ENCODE peak calls at places on chromosomes 16 and 17, in eight cellular contexts. One of them, this sample, is unnamed.

GRCh38 chr17:8522577-8522976 is 86.9 kb downstream of the NDEL1 start:
- DNase-seq in PC-9: no peak
- DNase-seq in GM18507: no peak
- DNase-seq in SHP77: no peak
- DNase-seq in ascending aorta: no peak
- DNase-seq in GM12865: no peak
- DNase-seq in cardiac muscle cell: no peak
- DNase-seq in amniotic epithelial cell: no peak
- DNase-seq in this sample: no peak

GRCh38 chr16:9800180-9800738 is 382.0 kb downstream of the GRIN2A start:
- DNase-seq in PC-9: no peak
- DNase-seq in GM18507: no peak
- DNase-seq in SHP77: no peak
- DNase-seq in ascending aorta: no peak
- DNase-seq in GM12865: no peak
- DNase-seq in cardiac muscle cell: no peak
- DNase-seq in amniotic epithelial cell: no peak
- DNase-seq in this sample: no peak

GRCh38 chr16:31695667-31696066 is 168.0 kb downstream of the AHSP start:
- DNase-seq in PC-9: peak; percentile 31
- DNase-seq in GM18507: no peak
- DNase-seq in SHP77: no peak
- DNase-seq in ascending aorta: no peak
- DNase-seq in GM12865: peak; percentile 59
- DNase-seq in cardiac muscle cell: no peak
- DNase-seq in amniotic epithelial cell: no peak
- DNase-seq in this sample: peak; percentile 57

GRCh38 chr16:23949630-23950290 is 114.0 kb downstream of the PRKCB start:
- DNase-seq in PC-9: no peak
- DNase-seq in GM18507: peak; percentile 9
- DNase-seq in SHP77: no peak
- DNase-seq in ascending aorta: peak; percentile 67
- DNase-seq in GM12865: peak; percentile 64
- DNase-seq in cardiac muscle cell: no peak
- DNase-seq in amniotic epithelial cell: no peak
- DNase-seq in this sample: peak; percentile 77

GRCh38 chr17:61904094-61904710 is 23.6 kb downstream of the INTS2 start:
- DNase-seq in PC-9: no peak
- DNase-seq in GM18507: peak; percentile 22
- DNase-seq in SHP77: no peak
- DNase-seq in ascending aorta: no peak
- DNase-seq in GM12865: peak; percentile 64
- DNase-seq in cardiac muscle cell: no peak
- DNase-seq in amniotic epithelial cell: no peak
- DNase-seq in this sample: no peak

GRCh38 chr17:43658890-43659289 is 2.8 kb downstream of the MEOX1 start:
- DNase-seq in PC-9: no peak
- DNase-seq in GM18507: no peak
- DNase-seq in SHP77: no peak
- DNase-seq in ascending aorta: no peak
- DNase-seq in GM12865: no peak
- DNase-seq in cardiac muscle cell: no peak
- DNase-seq in amniotic epithelial cell: no peak
- DNase-seq in this sample: no peak

GRCh38 chr17:77191266-77191665 is 50.5 kb downstream of the SEC14L1 start:
- DNase-seq in PC-9: no peak
- DNase-seq in GM18507: no peak
- DNase-seq in SHP77: no peak
- DNase-seq in ascending aorta: no peak
- DNase-seq in GM12865: no peak
- DNase-seq in cardiac muscle cell: no peak
- DNase-seq in amniotic epithelial cell: no peak
- DNase-seq in this sample: no peak

GRCh38 chr16:76866994-76867393 is 324.0 kb upstream of the MON1B start:
- DNase-seq in PC-9: no peak
- DNase-seq in GM18507: no peak
- DNase-seq in SHP77: no peak
- DNase-seq in ascending aorta: no peak
- DNase-seq in GM12865: no peak
- DNase-seq in cardiac muscle cell: no peak
- DNase-seq in amniotic epithelial cell: no peak
- DNase-seq in this sample: no peak

GRCh38 chr16:82199209-82199608 is 29.2 kb upstream of the MPHOSPH6 start:
- DNase-seq in PC-9: no peak
- DNase-seq in GM18507: no peak
- DNase-seq in SHP77: no peak
- DNase-seq in ascending aorta: no peak
- DNase-seq in GM12865: no peak
- DNase-seq in cardiac muscle cell: no peak
- DNase-seq in amniotic epithelial cell: no peak
- DNase-seq in this sample: no peak

GRCh38 chr17:3988297-3989120 is 24.3 kb upstream of the ATP2A3 start:
- DNase-seq in PC-9: no peak
- DNase-seq in GM18507: no peak
- DNase-seq in SHP77: no peak
- DNase-seq in ascending aorta: no peak
- DNase-seq in GM12865: no peak
- DNase-seq in cardiac muscle cell: no peak
- DNase-seq in amniotic epithelial cell: no peak
- DNase-seq in this sample: no peak

GRCh38 chr17:64216385-64217248 is 46.4 kb downstream of the TEX2 start:
- DNase-seq in PC-9: no peak
- DNase-seq in GM18507: no peak
- DNase-seq in SHP77: no peak
- DNase-seq in ascending aorta: no peak
- DNase-seq in GM12865: peak; percentile 55
- DNase-seq in cardiac muscle cell: no peak
- DNase-seq in amniotic epithelial cell: peak; percentile 64
- DNase-seq in this sample: no peak

GRCh38 chr16:83959621-83960434 is 6.8 kb downstream of the OSGIN1 start:
- DNase-seq in PC-9: no peak
- DNase-seq in GM18507: no peak
- DNase-seq in SHP77: no peak
- DNase-seq in ascending aorta: no peak
- DNase-seq in GM12865: no peak
- DNase-seq in cardiac muscle cell: no peak
- DNase-seq in amniotic epithelial cell: peak; percentile 62
- DNase-seq in this sample: no peak

GRCh38 chr16:4525069-4525468 is 13.5 kb downstream of the CDIP1 start:
- DNase-seq in PC-9: no peak
- DNase-seq in GM18507: no peak
- DNase-seq in SHP77: no peak
- DNase-seq in ascending aorta: no peak
- DNase-seq in GM12865: no peak
- DNase-seq in cardiac muscle cell: no peak
- DNase-seq in amniotic epithelial cell: no peak
- DNase-seq in this sample: no peak

GRCh38 chr16:11665071-11665491 is 3.2 kb upstream of the SNN start:
- DNase-seq in PC-9: no peak
- DNase-seq in GM18507: no peak
- DNase-seq in SHP77: no peak
- DNase-seq in ascending aorta: no peak
- DNase-seq in GM12865: no peak
- DNase-seq in cardiac muscle cell: no peak
- DNase-seq in amniotic epithelial cell: no peak
- DNase-seq in this sample: no peak

GRCh38 chr16:82761858-82762257 is 135.1 kb downstream of the CDH13 start:
- DNase-seq in PC-9: peak; percentile 11
- DNase-seq in GM18507: no peak
- DNase-seq in SHP77: no peak
- DNase-seq in ascending aorta: no peak
- DNase-seq in GM12865: no peak
- DNase-seq in cardiac muscle cell: peak; percentile 6
- DNase-seq in amniotic epithelial cell: peak; percentile 6
- DNase-seq in this sample: no peak

GRCh38 chr16:29653436-29653835 is 9.6 kb upstream of the SPN start:
- DNase-seq in PC-9: no peak
- DNase-seq in GM18507: no peak
- DNase-seq in SHP77: no peak
- DNase-seq in ascending aorta: no peak
- DNase-seq in GM12865: peak; percentile 84
- DNase-seq in cardiac muscle cell: no peak
- DNase-seq in amniotic epithelial cell: no peak
- DNase-seq in this sample: no peak

GRCh38 chr17:7237761-7238417 is 1.4 kb downstream of the PHF23 start:
- DNase-seq in PC-9: no peak
- DNase-seq in GM18507: no peak
- DNase-seq in SHP77: peak; percentile 22
- DNase-seq in ascending aorta: peak; percentile 87
- DNase-seq in GM12865: peak; percentile 85
- DNase-seq in cardiac muscle cell: peak; percentile 77
- DNase-seq in amniotic epithelial cell: peak; percentile 55
- DNase-seq in this sample: peak; percentile 89

GRCh38 chr17:17682737-17683675 is 1.7 kb downstream of the RAI1 start:
- DNase-seq in PC-9: no peak
- DNase-seq in GM18507: no peak
- DNase-seq in SHP77: peak; percentile 81
- DNase-seq in ascending aorta: peak; percentile 82
- DNase-seq in GM12865: peak; percentile 69
- DNase-seq in cardiac muscle cell: peak; percentile 82
- DNase-seq in amniotic epithelial cell: peak; percentile 92
- DNase-seq in this sample: peak; percentile 40

GRCh38 chr17:2282297-2282873 is 21.2 kb downstream of the SMG6 start:
- DNase-seq in PC-9: peak; percentile 56
- DNase-seq in GM18507: peak; percentile 23
- DNase-seq in SHP77: peak; percentile 47
- DNase-seq in ascending aorta: peak; percentile 67
- DNase-seq in GM12865: peak; percentile 75
- DNase-seq in cardiac muscle cell: peak; percentile 61
- DNase-seq in amniotic epithelial cell: peak; percentile 95
- DNase-seq in this sample: no peak

GRCh38 chr16:81543571-81543970 is 99.0 kb downstream of the CMIP start:
- DNase-seq in PC-9: no peak
- DNase-seq in GM18507: no peak
- DNase-seq in SHP77: no peak
- DNase-seq in ascending aorta: no peak
- DNase-seq in GM12865: no peak
- DNase-seq in cardiac muscle cell: no peak
- DNase-seq in amniotic epithelial cell: no peak
- DNase-seq in this sample: no peak

GRCh38 chr17:12128946-12129345 is 108.3 kb downstream of the MAP2K4 start:
- DNase-seq in PC-9: no peak
- DNase-seq in GM18507: no peak
- DNase-seq in SHP77: no peak
- DNase-seq in ascending aorta: no peak
- DNase-seq in GM12865: no peak
- DNase-seq in cardiac muscle cell: no peak
- DNase-seq in amniotic epithelial cell: no peak
- DNase-seq in this sample: no peak

GRCh38 chr17:12388206-12388605 is 277.5 kb upstream of the MYOCD start:
- DNase-seq in PC-9: no peak
- DNase-seq in GM18507: no peak
- DNase-seq in SHP77: no peak
- DNase-seq in ascending aorta: no peak
- DNase-seq in GM12865: no peak
- DNase-seq in cardiac muscle cell: no peak
- DNase-seq in amniotic epithelial cell: peak; percentile 72
- DNase-seq in this sample: no peak

GRCh38 chr16:30430428-30430970 is 669 bp upstream of the DCTPP1 start:
- DNase-seq in PC-9: peak; percentile 34
- DNase-seq in GM18507: no peak
- DNase-seq in SHP77: peak; percentile 91
- DNase-seq in ascending aorta: no peak
- DNase-seq in GM12865: no peak
- DNase-seq in cardiac muscle cell: no peak
- DNase-seq in amniotic epithelial cell: no peak
- DNase-seq in this sample: no peak

GRCh38 chr17:47318197-47318918 is 5.4 kb upstream of the EFCAB13 start:
- DNase-seq in PC-9: no peak
- DNase-seq in GM18507: no peak
- DNase-seq in SHP77: no peak
- DNase-seq in ascending aorta: no peak
- DNase-seq in GM12865: peak; percentile 36
- DNase-seq in cardiac muscle cell: no peak
- DNase-seq in amniotic epithelial cell: no peak
- DNase-seq in this sample: no peak

GRCh38 chr16:46583036-46583435 is 38.1 kb downstream of the SHCBP1 start:
- DNase-seq in PC-9: no peak
- DNase-seq in GM18507: no peak
- DNase-seq in SHP77: no peak
- DNase-seq in ascending aorta: no peak
- DNase-seq in GM12865: no peak
- DNase-seq in cardiac muscle cell: no peak
- DNase-seq in amniotic epithelial cell: peak; percentile 53
- DNase-seq in this sample: no peak

GRCh38 chr17:59423137-59423703 is 91.8 kb downstream of the YPEL2 start:
- DNase-seq in PC-9: peak; percentile 91
- DNase-seq in GM18507: no peak
- DNase-seq in SHP77: no peak
- DNase-seq in ascending aorta: peak; percentile 83
- DNase-seq in GM12865: no peak
- DNase-seq in cardiac muscle cell: peak; percentile 54
- DNase-seq in amniotic epithelial cell: peak; percentile 86
- DNase-seq in this sample: no peak

GRCh38 chr16:53743149-53743566 is 39.2 kb downstream of the FTO start:
- DNase-seq in PC-9: no peak
- DNase-seq in GM18507: no peak
- DNase-seq in SHP77: no peak
- DNase-seq in ascending aorta: no peak
- DNase-seq in GM12865: peak; percentile 28
- DNase-seq in cardiac muscle cell: no peak
- DNase-seq in amniotic epithelial cell: no peak
- DNase-seq in this sample: no peak

GRCh38 chr16:2468725-2469398 is 2.2 kb upstream of the NTN3 start:
- DNase-seq in PC-9: no peak
- DNase-seq in GM18507: peak; percentile 52
- DNase-seq in SHP77: no peak
- DNase-seq in ascending aorta: no peak
- DNase-seq in GM12865: peak; percentile 69
- DNase-seq in cardiac muscle cell: no peak
- DNase-seq in amniotic epithelial cell: no peak
- DNase-seq in this sample: no peak

GRCh38 chr17:45341389-45342158 is 24.8 kb upstream of the MAP3K14 start:
- DNase-seq in PC-9: peak; percentile 80
- DNase-seq in GM18507: no peak
- DNase-seq in SHP77: no peak
- DNase-seq in ascending aorta: peak; percentile 82
- DNase-seq in GM12865: no peak
- DNase-seq in cardiac muscle cell: peak; percentile 79
- DNase-seq in amniotic epithelial cell: peak; percentile 88
- DNase-seq in this sample: no peak

GRCh38 chr17:17780941-17781590 is 55.7 kb downstream of the SREBF1 start:
- DNase-seq in PC-9: peak; percentile 54
- DNase-seq in GM18507: no peak
- DNase-seq in SHP77: no peak
- DNase-seq in ascending aorta: peak; percentile 68
- DNase-seq in GM12865: no peak
- DNase-seq in cardiac muscle cell: peak; percentile 82
- DNase-seq in amniotic epithelial cell: peak; percentile 84
- DNase-seq in this sample: no peak

GRCh38 chr17:82333279-82334171 is at the start of gene SECTM1:
- DNase-seq in PC-9: no peak
- DNase-seq in GM18507: no peak
- DNase-seq in SHP77: no peak
- DNase-seq in ascending aorta: no peak
- DNase-seq in GM12865: no peak
- DNase-seq in cardiac muscle cell: no peak
- DNase-seq in amniotic epithelial cell: no peak
- DNase-seq in this sample: no peak

GRCh38 chr16:15539197-15539596 is 103.8 kb downstream of the MARF1 start:
- DNase-seq in PC-9: no peak
- DNase-seq in GM18507: no peak
- DNase-seq in SHP77: no peak
- DNase-seq in ascending aorta: no peak
- DNase-seq in GM12865: peak; percentile 7
- DNase-seq in cardiac muscle cell: peak; percentile 41
- DNase-seq in amniotic epithelial cell: no peak
- DNase-seq in this sample: no peak

GRCh38 chr16:58377932-58378331 is 14.3 kb upstream of the GINS3 start:
- DNase-seq in PC-9: no peak
- DNase-seq in GM18507: no peak
- DNase-seq in SHP77: no peak
- DNase-seq in ascending aorta: no peak
- DNase-seq in GM12865: no peak
- DNase-seq in cardiac muscle cell: no peak
- DNase-seq in amniotic epithelial cell: no peak
- DNase-seq in this sample: no peak

This sample was measured in stimulated activated effector memory CD8-positive, alpha-beta T cell treated with anti-CD3 and anti-CD28 coated beads, Interleukin-12 subunit alpha, Interleukin-12 subunit beta, amount 100 ng/mL, for 72 hours.